ENCODE peak calls at places on chromosomes 12 and 14, in eight cellular contexts. One of them, this sample, is unnamed.
A peak's percentile ranks its signal among the peaks of the same experiment; 100 is the strongest.

GRCh38 chr14:96590190-96590860 is 88.1 kb downstream of the PAPOLA start:
- DNase-seq in NCI-H510A: no peak
- DNase-seq in nucleus accumbens: no peak
- DNase-seq in activated naive CD8-positive, alpha-beta T cell treated with anti-CD3 and anti-CD28 coated beads for 36 hours: no peak
- DNase-seq in activated T-cell treated with anti-CD3 and anti-CD28 coated beads for 1 hour: no peak
- DNase-seq in AG04449: no peak
- DNase-seq in mammary epithelial cell: no peak
- DNase-seq in GF-D8: no peak
- DNase-seq in this sample: no peak

GRCh38 chr14:20262642-20263128 is 23.6 kb downstream of the OR11H4 start:
- DNase-seq in NCI-H510A: no peak
- DNase-seq in nucleus accumbens: no peak
- DNase-seq in activated naive CD8-positive, alpha-beta T cell treated with anti-CD3 and anti-CD28 coated beads for 36 hours: no peak
- DNase-seq in activated T-cell treated with anti-CD3 and anti-CD28 coated beads for 1 hour: no peak
- DNase-seq in AG04449: no peak
- DNase-seq in mammary epithelial cell: peak; percentile 89
- DNase-seq in GF-D8: no peak
- DNase-seq in this sample: no peak

GRCh38 chr12:102120886-102121285 is 903 bp downstream of the PARPBP start:
- DNase-seq in NCI-H510A: no peak
- DNase-seq in nucleus accumbens: no peak
- DNase-seq in activated naive CD8-positive, alpha-beta T cell treated with anti-CD3 and anti-CD28 coated beads for 36 hours: no peak
- DNase-seq in activated T-cell treated with anti-CD3 and anti-CD28 coated beads for 1 hour: no peak
- DNase-seq in AG04449: no peak
- DNase-seq in mammary epithelial cell: peak; percentile 46
- DNase-seq in GF-D8: peak; percentile 54
- DNase-seq in this sample: no peak

GRCh38 chr14:22871200-22871961 is at the start of gene LRP10:
- DNase-seq in NCI-H510A: peak; percentile 92
- DNase-seq in nucleus accumbens: peak; percentile 87
- DNase-seq in activated naive CD8-positive, alpha-beta T cell treated with anti-CD3 and anti-CD28 coated beads for 36 hours: peak; percentile 84
- DNase-seq in activated T-cell treated with anti-CD3 and anti-CD28 coated beads for 1 hour: peak; percentile 63
- DNase-seq in AG04449: no peak
- DNase-seq in mammary epithelial cell: peak; percentile 89
- DNase-seq in GF-D8: peak; percentile 76
- DNase-seq in this sample: no peak

GRCh38 chr14:53384073-53384472 is 230.9 kb upstream of the DDHD1 start:
- DNase-seq in NCI-H510A: no peak
- DNase-seq in nucleus accumbens: no peak
- DNase-seq in activated naive CD8-positive, alpha-beta T cell treated with anti-CD3 and anti-CD28 coated beads for 36 hours: no peak
- DNase-seq in activated T-cell treated with anti-CD3 and anti-CD28 coated beads for 1 hour: no peak
- DNase-seq in AG04449: no peak
- DNase-seq in mammary epithelial cell: peak; percentile 60
- DNase-seq in GF-D8: no peak
- DNase-seq in this sample: no peak

GRCh38 chr12:114664661-114665320 is 19.2 kb downstream of the TBX3 start:
- DNase-seq in NCI-H510A: no peak
- DNase-seq in nucleus accumbens: no peak
- DNase-seq in activated naive CD8-positive, alpha-beta T cell treated with anti-CD3 and anti-CD28 coated beads for 36 hours: no peak
- DNase-seq in activated T-cell treated with anti-CD3 and anti-CD28 coated beads for 1 hour: no peak
- DNase-seq in AG04449: no peak
- DNase-seq in mammary epithelial cell: no peak
- DNase-seq in GF-D8: no peak
- DNase-seq in this sample: peak; percentile 66

GRCh38 chr14:68471029-68471963 is 321.6 kb downstream of the ZFP36L1 start:
- DNase-seq in NCI-H510A: no peak
- DNase-seq in nucleus accumbens: no peak
- DNase-seq in activated naive CD8-positive, alpha-beta T cell treated with anti-CD3 and anti-CD28 coated beads for 36 hours: no peak
- DNase-seq in activated T-cell treated with anti-CD3 and anti-CD28 coated beads for 1 hour: no peak
- DNase-seq in AG04449: no peak
- DNase-seq in mammary epithelial cell: no peak
- DNase-seq in GF-D8: no peak
- DNase-seq in this sample: no peak

GRCh38 chr14:100708349-100709217 is 18.1 kb upstream of the DLK1 start:
- DNase-seq in NCI-H510A: peak; percentile 85
- DNase-seq in nucleus accumbens: no peak
- DNase-seq in activated naive CD8-positive, alpha-beta T cell treated with anti-CD3 and anti-CD28 coated beads for 36 hours: no peak
- DNase-seq in activated T-cell treated with anti-CD3 and anti-CD28 coated beads for 1 hour: no peak
- DNase-seq in AG04449: no peak
- DNase-seq in mammary epithelial cell: no peak
- DNase-seq in GF-D8: no peak
- DNase-seq in this sample: peak; percentile 70

GRCh38 chr14:20209595-20209994 is 13.9 kb upstream of the OR11H6 start:
- DNase-seq in NCI-H510A: no peak
- DNase-seq in nucleus accumbens: no peak
- DNase-seq in activated naive CD8-positive, alpha-beta T cell treated with anti-CD3 and anti-CD28 coated beads for 36 hours: no peak
- DNase-seq in activated T-cell treated with anti-CD3 and anti-CD28 coated beads for 1 hour: no peak
- DNase-seq in AG04449: no peak
- DNase-seq in mammary epithelial cell: no peak
- DNase-seq in GF-D8: no peak
- DNase-seq in this sample: no peak

GRCh38 chr12:69671597-69671996 is 27.5 kb downstream of the BEST3 start:
- DNase-seq in NCI-H510A: peak; percentile 89
- DNase-seq in nucleus accumbens: no peak
- DNase-seq in activated naive CD8-positive, alpha-beta T cell treated with anti-CD3 and anti-CD28 coated beads for 36 hours: no peak
- DNase-seq in activated T-cell treated with anti-CD3 and anti-CD28 coated beads for 1 hour: no peak
- DNase-seq in AG04449: no peak
- DNase-seq in mammary epithelial cell: no peak
- DNase-seq in GF-D8: no peak
- DNase-seq in this sample: no peak

GRCh38 chr12:10205251-10205807 is 7.3 kb upstream of the GABARAPL1 start:
- DNase-seq in NCI-H510A: no peak
- DNase-seq in nucleus accumbens: no peak
- DNase-seq in activated naive CD8-positive, alpha-beta T cell treated with anti-CD3 and anti-CD28 coated beads for 36 hours: no peak
- DNase-seq in activated T-cell treated with anti-CD3 and anti-CD28 coated beads for 1 hour: no peak
- DNase-seq in AG04449: no peak
- DNase-seq in mammary epithelial cell: no peak
- DNase-seq in GF-D8: no peak
- DNase-seq in this sample: no peak

GRCh38 chr12:20274008-20274407 is 94.3 kb upstream of the PDE3A start:
- DNase-seq in NCI-H510A: no peak
- DNase-seq in nucleus accumbens: no peak
- DNase-seq in activated naive CD8-positive, alpha-beta T cell treated with anti-CD3 and anti-CD28 coated beads for 36 hours: no peak
- DNase-seq in activated T-cell treated with anti-CD3 and anti-CD28 coated beads for 1 hour: no peak
- DNase-seq in AG04449: no peak
- DNase-seq in mammary epithelial cell: no peak
- DNase-seq in GF-D8: no peak
- DNase-seq in this sample: no peak

GRCh38 chr12:21337453-21337852 is 2.7 kb upstream of the SLCO1A2 start:
- DNase-seq in NCI-H510A: no peak
- DNase-seq in nucleus accumbens: no peak
- DNase-seq in activated naive CD8-positive, alpha-beta T cell treated with anti-CD3 and anti-CD28 coated beads for 36 hours: no peak
- DNase-seq in activated T-cell treated with anti-CD3 and anti-CD28 coated beads for 1 hour: no peak
- DNase-seq in AG04449: no peak
- DNase-seq in mammary epithelial cell: no peak
- DNase-seq in GF-D8: no peak
- DNase-seq in this sample: no peak

GRCh38 chr12:46627686-46628085 is 198.1 kb downstream of the SLC38A4 start:
- DNase-seq in NCI-H510A: no peak
- DNase-seq in nucleus accumbens: no peak
- DNase-seq in activated naive CD8-positive, alpha-beta T cell treated with anti-CD3 and anti-CD28 coated beads for 36 hours: no peak
- DNase-seq in activated T-cell treated with anti-CD3 and anti-CD28 coated beads for 1 hour: no peak
- DNase-seq in AG04449: no peak
- DNase-seq in mammary epithelial cell: peak; percentile 26
- DNase-seq in GF-D8: no peak
- DNase-seq in this sample: no peak

GRCh38 chr12:125142601-125143000 is 77.4 kb downstream of the AACS start:
- DNase-seq in NCI-H510A: no peak
- DNase-seq in nucleus accumbens: no peak
- DNase-seq in activated naive CD8-positive, alpha-beta T cell treated with anti-CD3 and anti-CD28 coated beads for 36 hours: no peak
- DNase-seq in activated T-cell treated with anti-CD3 and anti-CD28 coated beads for 1 hour: no peak
- DNase-seq in AG04449: no peak
- DNase-seq in mammary epithelial cell: no peak
- DNase-seq in GF-D8: no peak
- DNase-seq in this sample: no peak

GRCh38 chr12:19190292-19191031 is 60.9 kb downstream of the PLEKHA5 start:
- DNase-seq in NCI-H510A: no peak
- DNase-seq in nucleus accumbens: no peak
- DNase-seq in activated naive CD8-positive, alpha-beta T cell treated with anti-CD3 and anti-CD28 coated beads for 36 hours: no peak
- DNase-seq in activated T-cell treated with anti-CD3 and anti-CD28 coated beads for 1 hour: no peak
- DNase-seq in AG04449: no peak
- DNase-seq in mammary epithelial cell: peak; percentile 45
- DNase-seq in GF-D8: no peak
- DNase-seq in this sample: no peak

GRCh38 chr14:98580131-98580678 is 691.8 kb downstream of the BCL11B start:
- DNase-seq in NCI-H510A: no peak
- DNase-seq in nucleus accumbens: no peak
- DNase-seq in activated naive CD8-positive, alpha-beta T cell treated with anti-CD3 and anti-CD28 coated beads for 36 hours: no peak
- DNase-seq in activated T-cell treated with anti-CD3 and anti-CD28 coated beads for 1 hour: no peak
- DNase-seq in AG04449: no peak
- DNase-seq in mammary epithelial cell: peak; percentile 39
- DNase-seq in GF-D8: no peak
- DNase-seq in this sample: no peak

GRCh38 chr14:60350366-60350720 is 101.3 kb downstream of the PPM1A start:
- DNase-seq in NCI-H510A: no peak
- DNase-seq in nucleus accumbens: no peak
- DNase-seq in activated naive CD8-positive, alpha-beta T cell treated with anti-CD3 and anti-CD28 coated beads for 36 hours: no peak
- DNase-seq in activated T-cell treated with anti-CD3 and anti-CD28 coated beads for 1 hour: no peak
- DNase-seq in AG04449: no peak
- DNase-seq in mammary epithelial cell: no peak
- DNase-seq in GF-D8: no peak
- DNase-seq in this sample: no peak

GRCh38 chr14:64137657-64138290 is 156.4 kb downstream of the ESR2 start:
- DNase-seq in NCI-H510A: no peak
- DNase-seq in nucleus accumbens: no peak
- DNase-seq in activated naive CD8-positive, alpha-beta T cell treated with anti-CD3 and anti-CD28 coated beads for 36 hours: no peak
- DNase-seq in activated T-cell treated with anti-CD3 and anti-CD28 coated beads for 1 hour: no peak
- DNase-seq in AG04449: no peak
- DNase-seq in mammary epithelial cell: no peak
- DNase-seq in GF-D8: no peak
- DNase-seq in this sample: no peak

GRCh38 chr12:5773550-5773949 is 171.5 kb downstream of the ANO2 start:
- DNase-seq in NCI-H510A: no peak
- DNase-seq in nucleus accumbens: no peak
- DNase-seq in activated naive CD8-positive, alpha-beta T cell treated with anti-CD3 and anti-CD28 coated beads for 36 hours: no peak
- DNase-seq in activated T-cell treated with anti-CD3 and anti-CD28 coated beads for 1 hour: no peak
- DNase-seq in AG04449: no peak
- DNase-seq in mammary epithelial cell: no peak
- DNase-seq in GF-D8: no peak
- DNase-seq in this sample: no peak